ENCODE peak calls at places on chromosomes 5 and 9, in five cellular contexts. B, M, R, I and W are unnamed samples.

GRCh38 chr9:93100265-93100636 is 4.2 kb downstream of the CARD19 start:
- DNase-seq in I (no peak), R (no peak), B (no peak), M (no peak), W (no peak)

GRCh38 chr9:83007521-83008300 is 55.2 kb downstream of the RASEF start:
- DNase-seq in M (no peak), B (no peak), I (no peak), R (no peak), W (peak; percentile 5)

GRCh38 chr9:80501635-80502034 is 929.9 kb downstream of the TLE4 start:
- DNase-seq in I (no peak), B (no peak), M (no peak), R (no peak), W (no peak)

GRCh38 chr5:19608434-19608833 is 379.6 kb downstream of the CDH18 start:
- DNase-seq in I (no peak), R (peak; percentile 29), M (no peak), B (peak; percentile 58), W (peak; percentile 24)

GRCh38 chr5:108481355-108481931 is 99.5 kb upstream of the FBXL17 start:
- DNase-seq in B (peak; percentile 82), R (peak; percentile 33), I (peak; percentile 26), M (peak; percentile 69), W (peak; percentile 76)

GRCh38 chr5:122153230-122153629 is 23.9 kb downstream of the ZNF474 start:
- DNase-seq in B (peak; percentile 71), I (no peak), M (no peak), R (no peak), W (no peak)

GRCh38 chr5:170632985-170633234 is 129.1 kb downstream of the KCNIP1 start:
- DNase-seq in B (peak; percentile 53), M (peak; percentile 85), I (no peak), R (peak; percentile 41), W (peak; percentile 89)

GRCh38 chr5:59656351-59657254 is 236.9 kb downstream of the PDE4D start:
- DNase-seq in I (no peak), M (no peak), B (peak; percentile 15), R (no peak), W (no peak)

GRCh38 chr9:75985515-75985914 is 95.0 kb downstream of the PCSK5 start:
- DNase-seq in M (no peak), R (no peak), I (no peak), B (no peak), W (no peak)

GRCh38 chr9:114006931-114007691 is 71.0 kb downstream of the AMBP start:
- DNase-seq in R (no peak), I (no peak), B (no peak), M (no peak), W (no peak)

GRCh38 chr5:44949687-44950086 is 140.9 kb downstream of the MRPS30 start:
- DNase-seq in I (no peak), B (no peak), M (no peak), R (no peak), W (no peak)

GRCh38 chr5:143537056-143537455 is 133.6 kb upstream of the NR3C1 start:
- DNase-seq in I (no peak), B (no peak), R (no peak), M (no peak), W (no peak)

GRCh38 chr5:167315762-167316161 is 975.7 kb upstream of the WWC1 start:
- DNase-seq in I (no peak), M (no peak), B (no peak), R (no peak), W (no peak)

GRCh38 chr9:136133959-136134484 is 15.3 kb upstream of the TMEM250 start:
- DNase-seq in M (no peak), B (no peak), I (no peak), R (no peak), W (no peak)

GRCh38 chr9:136132500-136133050 is 13.9 kb upstream of the TMEM250 start:
- DNase-seq in B (no peak), M (no peak), I (no peak), R (no peak), W (no peak)

GRCh38 chr9:136131629-136132499 is 13.2 kb upstream of the TMEM250 start:
- DNase-seq in M (no peak), R (no peak), I (no peak), B (no peak), W (no peak)

GRCh38 chr9:136135326-136136126 is 16.9 kb upstream of the TMEM250 start:
- DNase-seq in I (no peak), M (no peak), B (no peak), R (no peak), W (no peak)

GRCh38 chr9:136133191-136133958 is 14.7 kb upstream of the TMEM250 start:
- DNase-seq in M (peak; percentile 81), R (no peak), B (no peak), I (no peak), W (peak; percentile 87)
- TF ChIP-seq CTCF in M (peak; percentile 67), R (peak; percentile 60), B (peak; percentile 44), I (peak; percentile 23), W (peak; percentile 59)

DNA sequence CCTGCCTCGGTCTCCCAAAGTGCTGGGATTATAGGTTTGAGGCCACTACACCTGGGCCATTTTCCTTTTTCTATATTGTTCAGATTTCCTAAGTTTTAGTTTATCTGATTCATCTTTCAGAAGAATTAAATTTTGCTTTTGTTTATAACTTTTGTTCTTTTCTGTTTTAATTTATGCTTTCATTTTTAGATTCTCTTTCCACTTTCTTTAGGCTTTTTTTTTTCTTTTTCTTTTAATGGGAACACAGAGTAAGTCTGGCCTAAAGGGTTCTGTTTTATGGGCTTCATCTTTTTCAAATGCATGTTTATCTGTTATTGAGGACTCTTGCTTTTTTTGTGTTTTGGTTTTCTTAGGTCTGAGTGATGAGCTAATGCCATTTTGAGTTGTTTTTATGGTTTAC is 42.1 kb downstream of the SNX30 start:
- DNase-seq in I (no peak), R (no peak), B (no peak), M (no peak), W (no peak)
- H3K9me2 ChIP-seq in I (no peaks in the 10 kb centered on the region), R (no peaks in the 10 kb centered on the region), B (no peaks in the 10 kb centered on the region), M (no peaks in the 10 kb centered on the region), W (no peaks in the 10 kb centered on the region)

GRCh38 chr5:39273314-39273954 is 54.1 kb upstream of the FYB1 start:
- DNase-seq in M (no peak), I (no peak), B (no peak), R (no peak), W (no peak)
- H3K4me3 ChIP-seq in M (no peak overlapping the region), I (no peak overlapping the region), B (no peak overlapping the region), R (no peak overlapping the region), W (no peak overlapping the region)

GRCh38 chr9:7216004-7216821 is 458.4 kb downstream of the KDM4C start:
- DNase-seq in I (no peak), R (no peak), M (no peak), B (peak; percentile 56), W (no peak)
- TF ChIP-seq CTCF in I (no peak), R (no peak), M (no peak), B (no peak), W (no peak)

GRCh38 chr5:150499437-150499956 is 8.4 kb upstream of the NDST1 start:
- DNase-seq in I (no peak), R (peak; percentile 29), M (no peak), B (no peak), W (no peak)

GRCh38 chr5:150498971-150499370 is 9.0 kb upstream of the NDST1 start:
- DNase-seq in B (no peak), R (no peak), M (no peak), I (no peak), W (no peak)

GRCh38 chr5:150502106-150502505 is 5.8 kb upstream of the NDST1 start:
- DNase-seq in R (no peak), I (no peak), M (no peak), B (no peak), W (no peak)

GRCh38 chr5:150500905-150501304 is 7.0 kb upstream of the NDST1 start:
- DNase-seq in B (no peak), I (no peak), M (no peak), R (no peak), W (no peak)

GRCh38 chr5:150500328-150500841 is 7.5 kb upstream of the NDST1 start:
- DNase-seq in I (no peak), B (no peak), R (no peak), M (no peak), W (no peak)
- H3K9me2 ChIP-seq in I (no peaks in the 10 kb centered on the region), B (no peaks in the 10 kb centered on the region), R (no peaks in the 10 kb centered on the region), M (no peaks in the 10 kb centered on the region), W (no peaks in the 10 kb centered on the region)

DNA sequence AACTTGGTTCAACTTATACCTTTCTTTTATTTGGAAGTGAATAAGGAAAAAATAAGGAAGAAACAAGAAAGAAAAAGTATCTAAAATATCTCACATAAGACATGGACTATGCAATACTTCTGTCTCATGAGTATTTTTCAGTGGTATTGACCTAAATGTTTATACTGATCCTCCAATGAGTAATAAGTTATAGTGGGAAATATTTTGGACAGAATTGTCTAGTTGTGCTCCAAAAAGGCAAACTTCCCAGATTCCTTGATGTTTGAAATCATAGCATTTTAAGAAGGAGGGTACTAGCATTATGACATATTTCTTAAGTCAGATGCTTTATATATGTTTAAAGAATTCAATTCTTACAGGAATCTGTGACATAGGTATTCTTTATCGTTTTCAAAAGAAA is 34.5 kb upstream of the BASP1 start:
- DNase-seq in M (no peak), I (no peak), B (no peak), R (no peak), W (no peak)
- H3K4me3 ChIP-seq in M (no peak overlapping the region), I (no peak overlapping the region), B (no peak overlapping the region), R (no peak overlapping the region), W (no peak overlapping the region)

GRCh38 chr9:108759835-108760234 is 96.0 kb downstream of the ACTL7B start:
- DNase-seq in R (no peak), B (no peak), I (no peak), M (no peak), W (no peak)

GRCh38 chr9:108755979-108756378 is 99.8 kb downstream of the ACTL7B start:
- DNase-seq in I (no peak), R (no peak), M (no peak), B (no peak), W (peak; percentile 8)

GRCh38 chr9:108760841-108761240 is 94.9 kb downstream of the ACTL7B start:
- DNase-seq in I (no peak), M (no peak), R (no peak), B (no peak), W (no peak)

GRCh38 chr9:108759399-108759798 is 96.4 kb downstream of the ACTL7B start:
- DNase-seq in I (no peak), B (no peak), R (no peak), M (no peak), W (no peak)

GRCh38 chr9:108756746-108757490 is 98.9 kb downstream of the ACTL7B start:
- DNase-seq in I (peak; percentile 33), R (no peak), M (no peak), B (peak; percentile 46), W (peak; percentile 74)
- TF ChIP-seq CTCF in I (peak; percentile 35), R (peak; percentile 35), M (peak; percentile 18), B (peak; percentile 54), W (peak; percentile 64)

GRCh38 chr9:2028888-2029287 is 13.7 kb downstream of the SMARCA2 start:
- DNase-seq in B (no peak), M (no peak), R (no peak), I (no peak), W (no peak)

GRCh38 chr9:2026598-2026997 is 11.5 kb downstream of the SMARCA2 start:
- DNase-seq in I (no peak), B (no peak), R (no peak), M (no peak), W (no peak)

GRCh38 chr9:2027761-2028160 is 12.6 kb downstream of the SMARCA2 start:
- DNase-seq in R (no peak), M (no peak), B (no peak), I (no peak), W (no peak)

GRCh38 chr9:2032234-2032633 is 17.1 kb downstream of the SMARCA2 start:
- DNase-seq in R (no peak), I (no peak), M (no peak), B (no peak), W (no peak)

GRCh38 chr9:2029666-2030170 is 14.6 kb downstream of the SMARCA2 start:
- DNase-seq in R (no peak), B (no peak), M (no peak), I (no peak), W (no peak)
- H3K9me2 ChIP-seq in R (no peaks in the 10 kb centered on the region), B (no peaks in the 10 kb centered on the region), M (no peaks in the 10 kb centered on the region), I (no peaks in the 10 kb centered on the region), W (no peaks in the 10 kb centered on the region)